ENCODE peak calls at places on chromosomes 11 and 22, in four cellular contexts. Z is transverse colon, D is tibial artery, T is upper lobe of right lung. V is an unnamed sample.

GRCh38 chr11:9153651-9154050 is 62.3 kb upstream of the SCUBE2 start:
- DNase-seq in T (no peak), Z (no peak), D (no peak), V (no peak)

GRCh38 chr11:112455791-112456190 is 195.1 kb upstream of the PLET1 start:
- DNase-seq in T (no peak), Z (no peak), D (no peak), V (no peak)

GRCh38 chr11:19316434-19316833 is 75.7 kb upstream of the E2F8 start:
- DNase-seq in Z (no peak), T (no peak), D (peak; percentile 64), V (no peak)

GRCh38 chr11:92886243-92886905 is 83.1 kb upstream of the MTNR1B start:
- DNase-seq in Z (peak; percentile 37), T (no peak), D (no peak), V (peak; percentile 53)

GRCh38 chr11:7673724-7674434 is 579 bp upstream of the CYB5R2 start:
- DNase-seq in T (peak; percentile 72), Z (peak; percentile 76), D (no peak), V (peak; percentile 65)

GRCh38 chr11:122093731-122094130 is 22.3 kb downstream of the BLID start:
- DNase-seq in D (no peak), Z (no peak), T (no peak), V (no peak)

GRCh38 chr11:10038916-10039315 is 255.1 kb downstream of the SBF2 start:
- DNase-seq in Z (no peak), T (no peak), D (no peak), V (no peak)

GRCh38 chr11:14698771-14699170 is 55.2 kb downstream of the PDE3B start:
- DNase-seq in D (no peak), Z (no peak), T (no peak), V (no peak)

GRCh38 chr11:68806931-68807844 is 34.5 kb downstream of the CPT1A start:
- DNase-seq in Z (no peak), T (no peak), D (no peak), V (no peak)

GRCh38 chr11:56624661-56625110 is 10.0 kb upstream of the OR5M1 start:
- DNase-seq in Z (no peak), D (no peak), T (no peak), V (no peak)

GRCh38 chr11:130315354-130315970 is 745 bp upstream of the ZBTB44 start:
- DNase-seq in Z (peak; percentile 50), T (peak; percentile 82), D (no peak), V (peak; percentile 75)

GRCh38 chr11:68409748-68410344 is 50.7 kb upstream of the PPP6R3 start:
- DNase-seq in T (no peak), Z (no peak), D (no peak), V (no peak)

GRCh38 chr11:69253028-69253427 is 40.9 kb upstream of the MYEOV start:
- DNase-seq in D (no peak), T (no peak), Z (no peak), V (no peak)

GRCh38 chr11:68890490-68891231 is 13.0 kb downstream of the MRPL21 start:
- DNase-seq in T (no peak), D (peak; percentile 92), Z (peak; percentile 28), V (no peak)

GRCh38 chr11:134504146-134504905 is 92.3 kb upstream of the B3GAT1 start:
- DNase-seq in Z (no peak), T (peak; percentile 52), D (no peak), V (no peak)

GRCh38 chr22:19287889-19288288 is 3.6 kb downstream of the CLTCL1 start:
- DNase-seq in D (no peak), Z (no peak), T (no peak), V (no peak)

GRCh38 chr22:23110190-23110921 is 31.4 kb downstream of the RSPH14 start:
- DNase-seq in Z (no peak), T (no peak), D (no peak), V (no peak)

GRCh38 chr22:35894464-35894878 is 134.2 kb downstream of the RBFOX2 start:
- DNase-seq in T (no peak), Z (peak; percentile 15), D (peak; percentile 34), V (no peak)

GRCh38 chr22:31843526-31843925 is 89.7 kb downstream of the DEPDC5 start:
- DNase-seq in T (no peak), D (no peak), Z (no peak), V (no peak)

GRCh38 chr11:121814962-121815361 is 301.1 kb downstream of the BLID start:
- DNase-seq in Z (no peak), T (no peak), D (no peak), V (no peak)

GRCh38 chr22:40449676-40450035 is 79.3 kb downstream of the SGSM3 start:
- DNase-seq in T (no peak), D (no peak), Z (no peak), V (no peak)

GRCh38 chr11:120632579-120632978 is 121.0 kb downstream of the GRIK4 start:
- DNase-seq in D (no peak), T (no peak), Z (no peak), V (peak; percentile 55)
- TF ChIP-seq CTCF in D (no peak), T (no peak), Z (no peak), V (peak; percentile 7)

GRCh38 chr11:45248501-45249011 is 37.6 kb downstream of the SYT13 start:
- DNase-seq in D (no peak), T (no peak), Z (no peak), V (no peak)

GRCh38 chr11:45245237-45246045 is 40.7 kb downstream of the SYT13 start:
- DNase-seq in D (no peak), T (no peak), Z (no peak), V (no peak)

GRCh38 chr11:45246241-45246640 is 39.9 kb downstream of the SYT13 start:
- DNase-seq in D (no peak), Z (no peak), T (no peak), V (no peak)

GRCh38 chr11:45250035-45250693 is 36.0 kb downstream of the SYT13 start:
- DNase-seq in T (no peak), Z (no peak), D (no peak), V (no peak)

DNA sequence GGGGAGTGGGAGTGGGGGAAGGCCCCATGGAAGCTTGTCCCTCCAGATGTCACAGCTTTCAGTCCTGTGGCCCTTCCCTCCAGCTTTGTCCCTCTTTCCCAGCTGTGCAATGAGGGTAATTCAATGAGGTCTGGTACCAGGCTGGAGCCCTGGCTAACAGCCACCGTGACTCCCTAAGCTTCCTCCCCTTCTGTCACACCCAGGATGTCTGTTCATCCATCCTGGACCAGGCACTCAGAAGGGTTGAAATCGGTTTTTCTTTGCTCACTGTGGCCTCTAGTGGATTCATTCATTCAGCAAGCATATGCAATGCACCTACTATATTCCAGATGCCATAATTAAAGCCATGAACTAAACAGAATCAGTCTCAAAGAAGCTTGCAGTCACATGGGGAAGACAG is 38.7 kb downstream of the SYT13 start:
- DNase-seq in D (no peak), Z (no peak), T (no peak), V (no peak)
- TF ChIP-seq CTCF in D (no peak), Z (no peak), T (no peak), V (no peak)

DNA sequence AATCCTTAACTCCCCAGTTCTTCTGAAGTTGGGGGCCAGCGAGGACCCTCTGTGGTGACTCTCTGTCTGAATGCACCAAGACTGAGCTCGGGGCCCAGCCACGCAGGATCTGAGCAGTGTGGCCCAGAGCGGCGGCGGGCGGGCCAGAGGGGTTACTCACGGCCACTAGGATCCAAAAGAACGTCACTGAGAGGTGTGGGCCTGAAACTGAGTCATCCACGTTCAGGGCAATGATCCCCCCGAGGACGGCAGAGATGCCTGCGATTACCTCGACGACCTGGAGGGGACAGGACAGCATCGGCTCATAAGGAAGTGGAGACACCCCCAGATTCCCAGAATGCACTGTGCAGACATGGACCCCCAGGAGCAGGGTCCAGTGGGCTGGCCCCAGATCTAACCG is 11.2 kb downstream of the MLC1 start:
- DNase-seq in T (peak; percentile 29), Z (no peak), D (no peak), V (no peak)
- TF ChIP-seq CTCF in T (no peak), Z (no peak), D (no peak), V (no peak)

DNA sequence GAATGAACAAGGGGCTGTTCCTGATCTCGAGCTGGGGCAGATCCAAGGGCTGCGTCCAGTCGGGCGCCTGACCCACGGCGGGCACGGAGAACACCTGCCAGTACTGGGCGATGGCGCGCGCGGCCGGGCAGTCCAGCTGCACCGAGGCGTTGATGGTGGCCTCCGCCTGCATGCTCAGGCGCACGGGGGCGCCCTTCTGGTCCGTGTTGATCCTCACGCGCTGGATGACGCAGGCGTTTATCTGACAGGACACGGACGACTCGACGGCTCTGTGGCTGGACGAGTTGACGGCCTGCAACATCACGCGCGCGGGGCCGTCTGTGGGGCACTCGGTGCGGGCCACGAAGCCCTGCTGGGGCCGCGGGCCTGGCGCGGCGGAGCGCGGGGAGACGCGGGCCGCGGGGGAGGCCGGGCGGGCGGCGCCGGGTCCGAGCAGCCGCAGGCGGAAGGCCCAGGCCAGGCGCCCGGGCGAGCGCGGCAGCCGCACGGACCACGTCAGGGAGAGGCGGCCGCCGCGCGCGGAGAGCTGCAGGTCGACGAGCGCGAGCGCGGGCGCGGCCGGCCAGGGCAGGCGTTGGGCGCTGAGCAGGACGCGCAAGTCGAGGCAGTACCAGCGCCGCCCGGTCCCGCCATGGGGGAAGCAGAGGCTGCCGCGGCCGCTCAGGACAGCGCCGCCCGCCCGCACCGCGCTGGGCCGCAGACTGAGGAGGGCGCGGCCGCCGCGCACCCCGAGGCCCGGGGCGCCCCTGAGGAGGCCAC is 515 bp downstream of the PKDREJ start:
- DNase-seq in D (peak; percentile 64), Z (peak; percentile 71), T (peak; percentile 87), V (no peak)
- TF ChIP-seq CTCF in D (no peak), Z (peak; percentile 24), T (peak; percentile 44), V (no peak)

V was measured in GM10248.